ENCODE peak calls at places on chromosomes 13 and 19, in nine cellular contexts. T is colonic mucosa, G is HFF-Myc, W is epithelial cell of esophagus, R is psoas muscle, Z is OCI-LY7, J is IMR-90, U is lung, P is BE2C. B is an unnamed sample.

GRCh38 chr13:27524981-27525975 is 74.9 kb upstream of the MTIF3 start:
- DNase-seq in Z (no peak), J (no peak), R (no peak), T (no peak), U (no peak), W (no peak), G (no peak), P (no peak), B (no peak)

GRCh38 chr19:40803857-40804782 is 5.1 kb downstream of the EGLN2 start:
- DNase-seq in P (no peak), J (no peak), R (no peak), T (peak), U (peak), Z (peak), W (no peak), G (no peak), B (no peak)

GRCh38 chr19:6276447-6276846 is 3.3 kb downstream of the MLLT1 start:
- DNase-seq in Z (no peak), R (peak), W (no peak), G (no peak), U (peak), J (peak), P (no peak), T (peak), B (peak)

GRCh38 chr19:18427752-18428131 is 8.5 kb downstream of the SSBP4 start:
- DNase-seq in Z (no peak), P (peak), W (no peak), U (no peak), G (no peak), R (no peak), J (no peak), T (no peak), B (no peak)

GRCh38 chr19:22052644-22053013 is 345 bp downstream of the ZNF257 start:
- DNase-seq in P (no peak), G (no peak), W (peak), T (peak), R (peak), J (no peak), U (no peak), Z (peak), B (no peak)

GRCh38 chr13:95643814-95644598 is 500 bp downstream of the DZIP1 start:
- DNase-seq in U (no peak), P (peak), T (no peak), R (peak), W (peak), G (no peak), Z (no peak), J (peak), B (peak)

GRCh38 chr19:4295972-4296771 is 6.0 kb downstream of the TMIGD2 start:
- DNase-seq in G (no peak), P (peak), Z (peak), T (no peak), J (no peak), R (no peak), U (no peak), W (peak), B (no peak)

GRCh38 chr13:47949799-47950198 is 51.3 kb downstream of the SUCLA2 start:
- DNase-seq in P (no peak), G (no peak), J (no peak), U (no peak), T (no peak), R (no peak), Z (no peak), W (peak), B (no peak)

GRCh38 chr19:45215391-45216191 is 29.6 kb downstream of the EXOC3L2 start:
- DNase-seq in G (no peak), P (peak), J (no peak), Z (no peak), U (peak), T (no peak), R (no peak), W (peak), B (no peak)

GRCh38 chr13:94470126-94470525 is 9.4 kb downstream of the DCT start:
- DNase-seq in W (no peak), J (no peak), P (no peak), G (no peak), T (no peak), Z (no peak), R (no peak), U (no peak), B (no peak)

GRCh38 chr13:34900288-34900739 is 41.8 kb upstream of the NBEA start:
- DNase-seq in T (no peak), P (no peak), R (no peak), U (no peak), J (no peak), W (no peak), G (no peak), Z (no peak), B (no peak)

GRCh38 chr13:37617162-37617561 is 18.6 kb upstream of the POSTN start:
- DNase-seq in P (no peak), W (peak), J (peak), T (no peak), G (peak), R (no peak), U (no peak), Z (no peak), B (peak)

GRCh38 chr19:4686700-4687099 is 16.6 kb upstream of the MYDGF start:
- DNase-seq in U (no peak), J (no peak), P (no peak), W (no peak), G (no peak), Z (no peak), R (no peak), T (no peak), B (no peak)

GRCh38 chr19:4571305-4571917 is 11.9 kb upstream of the SEMA6B start:
- DNase-seq in R (no peak), G (no peak), W (no peak), U (no peak), Z (no peak), T (no peak), P (peak), J (no peak), B (no peak)

GRCh38 chr13:31038834-31039552 is 106.5 kb downstream of the TEX26 start:
- DNase-seq in U (no peak), Z (peak), P (no peak), W (no peak), G (peak), T (no peak), J (peak), R (no peak), B (no peak)

GRCh38 chr13:85586422-85586831 is 212.8 kb downstream of the SLITRK6 start:
- DNase-seq in R (no peak), T (no peak), W (peak), U (no peak), G (peak), Z (no peak), J (peak), P (no peak), B (peak)

GRCh38 chr13:85586856-85587255 is 212.4 kb downstream of the SLITRK6 start:
- DNase-seq in Z (no peak), U (no peak), W (no peak), T (no peak), P (no peak), J (no peak), G (no peak), R (no peak), B (no peak)

GRCh38 chr13:85588359-85588758 is 210.9 kb downstream of the SLITRK6 start:
- DNase-seq in Z (no peak), U (no peak), J (no peak), P (no peak), R (no peak), W (no peak), G (no peak), T (no peak), B (no peak)

GRCh38 chr13:85582890-85583289 is 216.3 kb downstream of the SLITRK6 start:
- DNase-seq in G (no peak), J (peak), W (peak), R (no peak), Z (no peak), T (no peak), P (no peak), U (no peak), B (no peak)
- TF ChIP-seq CTCF in G (no peak), J (no peak), W (no peak), R (no peak), Z (no peak), T (no peak), P (no peak), U (no peak), B (no peak)

GRCh38 chr13:88622362-88622973 is 951.3 kb downstream of the SLITRK5 start:
- DNase-seq in T (no peak), W (peak), R (no peak), Z (no peak), G (no peak), P (no peak), U (no peak), J (no peak), B (no peak)

GRCh38 chr13:88623150-88623549 is 952.0 kb downstream of the SLITRK5 start:
- DNase-seq in Z (no peak), T (no peak), J (no peak), G (no peak), U (no peak), P (no peak), W (peak), R (no peak), B (no peak)

GRCh38 chr13:88628882-88629281 is 957.7 kb downstream of the SLITRK5 start:
- DNase-seq in W (no peak), U (no peak), R (no peak), J (no peak), T (no peak), Z (no peak), G (no peak), P (no peak), B (no peak)

DNA sequence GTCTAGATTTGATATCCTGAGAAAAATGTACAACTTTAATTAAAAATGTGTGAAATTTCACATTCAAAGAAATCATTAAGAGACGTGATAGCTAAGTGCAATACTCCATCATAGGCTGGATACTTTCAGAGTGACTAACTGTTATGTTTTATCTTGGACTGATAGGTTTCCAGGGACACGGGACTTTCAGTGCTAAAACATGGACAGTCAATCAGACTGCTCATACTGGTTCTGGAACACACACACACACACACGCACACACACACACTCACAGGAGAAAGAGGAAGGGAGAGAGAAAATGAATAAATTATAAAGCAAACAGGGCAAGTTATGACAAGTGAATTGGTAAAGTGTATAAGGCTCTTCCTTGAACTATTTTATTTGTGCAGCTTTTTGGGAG is 955.9 kb downstream of the SLITRK5 start:
- DNase-seq in G (no peak), J (no peak), Z (no peak), U (no peak), W (peak), P (no peak), R (no peak), T (no peak), B (no peak)
- TF ChIP-seq CTCF in G (no peak), J (no peak), Z (no peak), U (no peak), W (no peak), P (no peak), R (no peak), T (no peak), B (no peak)

GRCh38 chr13:51823861-51824260 is 19.9 kb upstream of the DHRS12 start:
- DNase-seq in G (no peak), T (no peak), W (no peak), U (no peak), Z (no peak), R (no peak), J (no peak), P (no peak), B (no peak)
- TF ChIP-seq CTCF in G (no peak), T (no peak), W (no peak), U (no peak), Z (no peak), R (no peak), J (no peak), P (no peak), B (no peak)

GRCh38 chr19:2230029-2230531 is 6.0 kb downstream of the PLEKHJ1 start:
- DNase-seq in W (no peak), T (no peak), G (no peak), Z (no peak), U (no peak), R (no peak), P (no peak), J (no peak), B (no peak)

GRCh38 chr19:2230807-2231533 is 5.2 kb downstream of the PLEKHJ1 start:
- DNase-seq in J (no peak), P (no peak), T (no peak), R (peak), G (no peak), Z (no peak), W (no peak), U (no peak), B (no peak)

GRCh38 chr19:2233601-2234280 is 2.4 kb downstream of the PLEKHJ1 start:
- DNase-seq in R (no peak), W (no peak), G (no peak), T (no peak), P (no peak), Z (peak), J (no peak), U (no peak), B (no peak)

GRCh38 chr19:2231621-2232221 is 4.4 kb downstream of the PLEKHJ1 start:
- DNase-seq in T (no peak), W (no peak), J (no peak), G (no peak), U (no peak), Z (peak), R (no peak), P (peak), B (no peak)

DNA sequence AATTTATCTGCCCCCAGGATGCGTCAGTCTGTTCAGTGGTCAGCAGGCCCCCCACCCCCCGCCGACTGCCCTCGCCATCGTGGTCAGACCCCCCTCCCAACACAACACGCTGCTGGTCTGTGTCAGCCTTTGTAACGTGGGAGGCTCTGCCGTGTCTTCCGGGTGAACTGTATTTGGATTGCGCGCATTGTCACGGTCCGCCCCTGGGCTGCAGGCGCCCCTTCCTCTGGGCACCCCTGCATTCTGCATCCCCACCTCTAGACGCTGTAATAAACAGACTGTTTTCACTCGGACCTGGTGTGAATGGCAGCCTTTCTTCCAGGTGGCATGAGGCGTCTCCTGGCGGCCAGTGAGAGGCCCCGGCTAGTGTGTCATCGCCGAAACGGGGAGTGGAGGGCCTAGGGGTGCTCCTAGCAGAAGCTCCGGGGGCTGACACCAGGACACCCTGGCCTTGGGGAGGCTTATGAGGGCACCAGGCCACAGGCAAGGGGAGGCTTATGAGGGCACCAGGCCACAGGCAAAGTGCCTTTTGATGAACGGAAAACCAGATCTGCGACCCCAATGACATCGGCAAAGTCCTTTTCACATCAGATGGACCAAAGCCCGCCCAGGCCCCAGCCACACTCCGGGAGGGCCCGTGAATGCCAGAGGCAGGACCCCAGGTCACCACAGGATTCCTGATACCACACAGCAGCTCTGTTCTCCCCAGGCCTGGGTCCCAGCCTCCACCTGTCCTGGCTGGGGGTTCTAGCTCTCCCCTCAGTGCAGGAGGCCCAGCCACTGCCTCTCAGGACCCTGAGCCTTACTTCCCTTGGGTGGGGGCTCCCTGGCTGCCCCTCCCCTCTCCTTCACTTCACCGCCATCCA is 3.6 kb downstream of the PLEKHJ1 start:
- DNase-seq in Z (no peak), T (no peak), W (no peak), U (no peak), R (no peak), J (no peak), G (no peak), P (no peak), B (no peak)
- TF ChIP-seq CTCF in Z (peak), T (no peak), W (no peak), U (no peak), R (no peak), J (no peak), G (no peak), P (no peak), B (no peak)

GRCh38 chr19:46784262-46785053 is 3.9 kb downstream of the SLC1A5 start:
- DNase-seq in W (peak), T (peak), J (peak), G (no peak), R (peak), Z (peak), U (peak), P (peak), B (peak)
- TF ChIP-seq CTCF in W (peak), T (no peak), J (peak), G (peak), R (no peak), Z (peak), U (no peak), P (peak), B (peak)

GRCh38 chr19:35853038-35853756 is 893 bp upstream of the NPHS1 start:
- DNase-seq in W (no peak), Z (no peak), T (no peak), J (no peak), U (no peak), P (no peak), G (no peak), R (no peak), B (no peak)

GRCh38 chr19:35848486-35848885 is 3.8 kb downstream of the NPHS1 start:
- DNase-seq in W (no peak), P (no peak), T (no peak), U (no peak), Z (no peak), R (no peak), J (no peak), G (no peak), B (no peak)

GRCh38 chr19:35848919-35849505 is 3.3 kb downstream of the NPHS1 start:
- DNase-seq in P (no peak), U (no peak), G (no peak), W (no peak), T (no peak), R (no peak), J (no peak), Z (no peak), B (no peak)

GRCh38 chr19:35852029-35852780 is at the start of gene NPHS1:
- DNase-seq in G (no peak), J (no peak), Z (no peak), P (no peak), T (no peak), U (no peak), R (no peak), W (no peak), B (no peak)

DNA sequence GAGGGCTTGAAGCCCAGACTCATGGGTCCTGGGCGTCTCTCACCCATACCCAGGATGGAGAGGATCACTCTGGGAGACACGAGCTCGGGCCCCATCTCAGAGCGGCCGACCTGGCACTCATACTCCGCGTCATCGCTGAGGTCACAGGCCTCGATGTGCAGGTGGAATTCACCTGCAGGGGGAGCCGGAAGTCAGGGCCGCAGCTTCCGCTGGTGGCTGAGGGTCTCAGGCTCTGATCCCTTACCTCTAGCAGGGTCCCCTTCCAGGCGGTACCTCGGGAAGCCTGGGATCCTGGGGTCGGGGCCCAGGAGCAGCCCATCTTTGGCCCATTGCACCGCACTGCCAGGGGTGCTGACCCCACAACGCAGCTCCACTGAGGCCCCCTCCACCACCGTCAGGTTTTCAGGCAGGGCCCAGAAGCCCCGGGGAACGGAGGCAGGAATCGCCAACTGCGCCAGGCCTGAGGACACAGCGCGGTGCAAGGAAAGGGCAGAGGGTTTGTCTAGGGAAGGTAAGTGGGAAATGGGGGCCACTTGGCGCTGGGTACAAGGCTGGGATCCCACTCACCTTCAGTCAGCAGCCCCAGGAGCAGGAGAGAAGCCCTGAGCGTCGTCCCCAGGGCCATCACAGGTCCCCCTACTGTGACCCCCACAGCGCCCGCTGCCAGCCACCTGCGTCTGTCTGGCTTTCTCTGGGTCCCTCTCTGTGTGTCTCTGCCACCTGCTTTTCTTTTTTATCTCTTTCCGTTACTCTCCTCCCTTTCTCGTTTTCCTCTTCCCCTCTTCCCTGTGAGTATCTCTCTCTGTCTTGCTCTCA is 883 bp downstream of the NPHS1 start:
- DNase-seq in G (no peak), P (peak), J (no peak), R (no peak), U (no peak), W (no peak), T (no peak), Z (no peak), B (no peak)
- TF ChIP-seq CTCF in G (peak), P (peak), J (no peak), R (no peak), U (no peak), W (no peak), T (no peak), Z (peak), B (no peak)

GRCh38 chr19:36418287-36419001 is at the start of gene ZFP82:
- DNase-seq in Z (peak), J (peak), G (peak), U (peak), P (peak), W (peak), R (peak), T (peak), B (peak)
- TF ChIP-seq CTCF in Z (no peak), J (no peak), G (no peak), U (no peak), P (no peak), W (no peak), R (no peak), T (no peak), B (no peak)

B was measured in HFFc6.